ENCODE peak calls at places on chromosomes 16 and 17, in nine cellular contexts. B is mammary epithelial cell, D is WTC11, U is Caco-2, S is AG10803, C is cardiac muscle cell, E is lower leg skin, Z is mesothelial cell of epicardium, P is vagina. N is an unnamed sample.

GRCh38 chr16:1310832-1311200 is 1.4 kb downstream of the UBE2I start:
- DNase-seq in E (no peak), S (no peak), U (no peak), Z (no peak), C (no peak), P (no peak), D (no peak), B (no peak), N (no peak)

GRCh38 chr17:82225368-82226029 is 3.3 kb upstream of the SLC16A3 start:
- DNase-seq in C (no peak), S (no peak), D (no peak), B (no peak), E (peak; percentile 84), U (no peak), Z (no peak), P (no peak), N (no peak)

GRCh38 chr16:86740817-86741799 is 162.8 kb downstream of the FOXL1 start:
- DNase-seq in U (peak; percentile 63), P (no peak), E (no peak), Z (no peak), B (no peak), C (peak; percentile 78), D (no peak), S (peak; percentile 70), N (peak; percentile 53)

GRCh38 chr16:67872631-67873434 is at the start of gene EDC4:
- DNase-seq in C (peak; percentile 84), P (no peak), S (peak; percentile 79), Z (peak; percentile 41), E (peak; percentile 95), U (peak; percentile 87), B (peak; percentile 74), D (peak; percentile 76), N (peak; percentile 71)

GRCh38 chr17:32697728-32698625 is 178.9 kb downstream of the MYO1D start:
- DNase-seq in C (no peak), D (no peak), B (peak; percentile 67), S (no peak), E (no peak), Z (no peak), P (no peak), U (no peak), N (no peak)

GRCh38 chr16:67654069-67654911 is 5.8 kb downstream of the ACD start:
- DNase-seq in B (no peak), C (no peak), Z (no peak), D (no peak), U (peak; percentile 37), P (no peak), S (no peak), E (no peak), N (no peak)

GRCh38 chr16:57475711-57476339 is 10.5 kb downstream of the DOK4 start:
- DNase-seq in P (no peak), S (no peak), B (no peak), U (peak; percentile 69), E (peak; percentile 87), Z (no peak), C (peak; percentile 64), D (peak; percentile 95), N (peak; percentile 73)

GRCh38 chr17:78412403-78412802 is 34.0 kb downstream of the PGS1 start:
- DNase-seq in Z (no peak), U (no peak), S (no peak), E (no peak), C (peak; percentile 36), B (no peak), D (no peak), P (no peak), N (no peak)

GRCh38 chr16:86824751-86825310 is 246.5 kb downstream of the FOXL1 start:
- DNase-seq in E (peak; percentile 69), Z (no peak), C (peak; percentile 11), B (peak; percentile 94), S (no peak), U (no peak), D (no peak), P (no peak), N (no peak)

GRCh38 chr16:85983606-85984005 is 84.6 kb downstream of the IRF8 start:
- DNase-seq in D (no peak), S (no peak), U (no peak), C (no peak), E (no peak), B (no peak), Z (no peak), P (no peak), N (no peak)

GRCh38 chr17:81027591-81028505 is 7.1 kb upstream of the BAIAP2 start:
- DNase-seq in C (no peak), S (no peak), D (no peak), B (no peak), P (no peak), E (no peak), Z (no peak), U (no peak), N (no peak)

GRCh38 chr17:80219013-80219776 is 938 bp downstream of the SGSH start:
- DNase-seq in U (no peak), C (peak; percentile 84), P (no peak), B (peak; percentile 82), D (no peak), Z (peak; percentile 53), E (peak; percentile 97), S (peak; percentile 82), N (no peak)

GRCh38 chr16:8867483-8868271 is 1.1 kb downstream of the CARHSP1 start:
- DNase-seq in B (no peak), E (peak; percentile 94), Z (no peak), C (no peak), S (no peak), U (no peak), P (no peak), D (no peak), N (no peak)

GRCh38 chr17:740240-741055 is 8.1 kb downstream of the TLCD3A start:
- DNase-seq in D (no peak), S (no peak), P (no peak), B (no peak), U (no peak), C (no peak), E (no peak), Z (no peak), N (no peak)

GRCh38 chr16:84158455-84158854 is 13.3 kb downstream of the DNAAF1 start:
- DNase-seq in B (no peak), Z (no peak), C (no peak), P (no peak), S (no peak), E (no peak), U (no peak), D (no peak), N (no peak)

GRCh38 chr16:84155226-84155625 is 10.1 kb downstream of the DNAAF1 start:
- DNase-seq in E (no peak), D (no peak), P (no peak), B (no peak), S (no peak), U (no peak), C (no peak), Z (no peak), N (no peak)

GRCh38 chr16:84153660-84154214 is 8.6 kb downstream of the DNAAF1 start:
- DNase-seq in Z (no peak), B (no peak), P (no peak), S (no peak), U (no peak), E (peak; percentile 34), C (no peak), D (no peak), N (no peak)

GRCh38 chr16:84159006-84159405 is 13.9 kb downstream of the DNAAF1 start:
- DNase-seq in C (no peak), P (no peak), Z (no peak), B (no peak), U (no peak), S (no peak), D (no peak), E (no peak), N (no peak)

GRCh38 chr16:84156342-84156784 is 11.3 kb downstream of the DNAAF1 start:
- DNase-seq in P (no peak), Z (no peak), C (no peak), U (no peak), B (peak; percentile 19), D (no peak), E (peak; percentile 60), S (peak; percentile 29), N (no peak)
- TF ChIP-seq CTCF in P (no peak), Z (no peak), C (peak; percentile 9), U (peak; percentile 17), B (peak; percentile 22), D (no peak), E (no peak), S (peak; percentile 34), N (peak; percentile 19)

GRCh38 chr17:42121066-42121769 is at the start of gene KAT2A:
- DNase-seq in P (no peak), D (peak; percentile 85), E (peak; percentile 95), B (peak; percentile 71), S (peak; percentile 74), Z (peak; percentile 55), U (peak; percentile 84), C (peak; percentile 87), N (peak; percentile 63)
- TF ChIP-seq CTCF in P (no peak), D (no peak), E (no peak), B (no peak), S (no peak), Z (no peak), U (no peak), C (no peak), N (no peak)

DNA sequence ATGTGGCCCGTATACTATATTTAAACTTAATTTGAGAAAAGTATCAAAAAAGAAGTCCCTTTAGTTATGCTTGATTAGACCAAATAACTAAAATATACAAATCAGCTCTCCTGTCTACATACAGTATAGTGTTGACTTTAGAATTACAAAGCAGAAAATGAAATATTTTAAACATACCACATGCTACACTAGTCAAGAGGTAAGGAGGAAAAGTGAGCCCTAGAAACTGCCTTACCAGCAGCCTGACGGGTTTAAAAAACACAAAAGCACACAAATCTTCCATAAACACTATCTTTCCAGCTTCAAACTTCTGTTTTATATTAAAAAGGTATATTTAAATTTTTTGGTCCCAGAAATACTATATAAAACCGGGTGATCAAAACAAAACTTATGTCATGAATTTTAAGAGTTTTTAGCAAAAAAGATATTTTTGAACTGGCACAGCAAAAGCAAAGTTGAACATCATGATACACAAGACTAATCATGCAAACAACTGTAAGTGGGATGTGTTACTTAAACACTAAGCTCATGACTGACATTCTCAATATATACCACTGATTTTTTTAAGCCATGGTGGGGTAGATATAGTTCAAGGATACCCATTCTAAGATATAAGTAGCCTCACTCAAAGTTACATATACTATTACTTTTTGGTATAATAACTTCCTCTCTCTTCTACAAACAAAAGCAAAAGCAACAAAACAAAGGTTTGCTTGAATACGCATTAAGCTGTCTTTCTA is 11.8 kb downstream of the KLHL10 start:
- DNase-seq in D (no peak), E (no peak), C (no peak), B (no peak), P (no peak), Z (no peak), U (no peak), S (no peak), N (no peak)
- TF ChIP-seq CTCF in D (no peak), E (no peak), C (no peak), B (no peak), P (no peak), Z (no peak), U (no peak), S (no peak), N (no peak)

DNA sequence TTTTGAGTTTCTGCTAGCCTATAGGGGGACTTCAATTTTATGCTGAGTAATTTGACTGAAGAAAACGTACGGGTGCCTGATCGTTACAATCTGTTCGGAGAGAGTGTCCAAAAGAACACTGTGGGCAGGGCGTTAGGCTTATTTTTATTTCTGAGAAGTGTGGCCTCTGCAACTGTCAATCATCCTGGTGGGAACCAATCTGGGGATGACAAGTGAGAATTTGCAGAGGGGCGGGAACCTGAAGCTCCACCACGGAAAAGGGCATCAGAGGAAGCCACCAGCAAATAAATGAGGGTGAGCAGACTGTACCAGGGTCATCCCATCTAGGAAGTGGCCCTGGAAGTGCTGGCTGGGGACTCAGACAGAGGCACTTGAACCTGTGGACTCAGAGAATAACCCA is 12.0 kb upstream of the CDYL2 start:
- DNase-seq in D (no peak), C (no peak), P (no peak), E (no peak), Z (no peak), U (no peak), S (no peak), B (no peak), N (no peak)
- TF ChIP-seq CTCF in D (no peak), C (no peak), P (no peak), E (no peak), Z (no peak), U (no peak), S (no peak), B (no peak), N (no peak)

N was measured in neural crest cell.